ENCODE peak calls at places on chromosomes 4 and X, in eight cellular contexts. One of them, this sample, is unnamed. For H3K36me3, the result is how much of the 10 kb centered on the place peaks cover.

GRCh38 chrX:111119341-111119740 is 23.4 kb downstream of the PAK3 start:
- DNase-seq in endodermal cell: no peak
- DNase-seq in stomach: no peak
- DNase-seq in HCT116: no peak
- DNase-seq in naive thymus-derived CD4-positive, alpha-beta T cell: no peak
- DNase-seq in sigmoid colon: no peak
- DNase-seq in ascending aorta: no peak
- DNase-seq in PC-3: no peak
- DNase-seq in this sample: no peak

GRCh38 chr4:12723849-12724447 is 760.2 kb downstream of the RAB28 start:
- DNase-seq in HCT116: no peak
- DNase-seq in sigmoid colon: no peak
- DNase-seq in endodermal cell: peak
- DNase-seq in ascending aorta: no peak
- DNase-seq in stomach: no peak
- DNase-seq in PC-3: no peak
- DNase-seq in naive thymus-derived CD4-positive, alpha-beta T cell: no peak
- DNase-seq in this sample: peak

GRCh38 chr4:141713771-141714445 is 77.5 kb downstream of the IL15 start:
- DNase-seq in naive thymus-derived CD4-positive, alpha-beta T cell: no peak
- DNase-seq in PC-3: peak
- DNase-seq in ascending aorta: no peak
- DNase-seq in stomach: no peak
- DNase-seq in HCT116: peak
- DNase-seq in sigmoid colon: no peak
- DNase-seq in endodermal cell: peak
- DNase-seq in this sample: peak

GRCh38 chr4:145069361-145069760 is 28.6 kb downstream of the ANAPC10 start:
- DNase-seq in endodermal cell: no peak
- DNase-seq in naive thymus-derived CD4-positive, alpha-beta T cell: no peak
- DNase-seq in stomach: no peak
- DNase-seq in ascending aorta: no peak
- DNase-seq in sigmoid colon: no peak
- DNase-seq in HCT116: peak
- DNase-seq in PC-3: peak
- DNase-seq in this sample: peak

GRCh38 chrX:129650183-129650689 is 4.5 kb downstream of the APLN start:
- DNase-seq in sigmoid colon: no peak
- DNase-seq in PC-3: no peak
- DNase-seq in naive thymus-derived CD4-positive, alpha-beta T cell: no peak
- DNase-seq in ascending aorta: no peak
- DNase-seq in HCT116: no peak
- DNase-seq in endodermal cell: no peak
- DNase-seq in stomach: no peak
- DNase-seq in this sample: no peak

GRCh38 chrX:38282044-38282443 is 45.3 kb downstream of the RPGR start:
- DNase-seq in sigmoid colon: no peak
- DNase-seq in PC-3: peak
- DNase-seq in ascending aorta: no peak
- DNase-seq in endodermal cell: peak
- DNase-seq in HCT116: no peak
- DNase-seq in stomach: no peak
- DNase-seq in naive thymus-derived CD4-positive, alpha-beta T cell: no peak
- DNase-seq in this sample: peak

GRCh38 chr4:152780267-152780811 is 585 bp downstream of the ARFIP1 start:
- DNase-seq in ascending aorta: no peak
- DNase-seq in endodermal cell: no peak
- DNase-seq in HCT116: no peak
- DNase-seq in PC-3: peak
- DNase-seq in naive thymus-derived CD4-positive, alpha-beta T cell: no peak
- DNase-seq in stomach: no peak
- DNase-seq in sigmoid colon: no peak
- DNase-seq in this sample: peak

GRCh38 chrX:41457618-41458192 is 10.6 kb downstream of the NYX start:
- DNase-seq in stomach: no peak
- DNase-seq in PC-3: peak
- DNase-seq in naive thymus-derived CD4-positive, alpha-beta T cell: no peak
- DNase-seq in ascending aorta: no peak
- DNase-seq in sigmoid colon: peak
- DNase-seq in HCT116: no peak
- DNase-seq in endodermal cell: peak
- DNase-seq in this sample: peak

GRCh38 chrX:75603833-75604232 is 81.0 kb upstream of the ZDHHC15 start:
- DNase-seq in sigmoid colon: no peak
- DNase-seq in naive thymus-derived CD4-positive, alpha-beta T cell: peak
- DNase-seq in stomach: no peak
- DNase-seq in PC-3: peak
- DNase-seq in HCT116: no peak
- DNase-seq in endodermal cell: no peak
- DNase-seq in ascending aorta: no peak
- DNase-seq in this sample: peak

GRCh38 chrX:40076750-40077149 is 21.0 kb downstream of the BCOR start:
- DNase-seq in ascending aorta: no peak
- DNase-seq in PC-3: no peak
- DNase-seq in sigmoid colon: no peak
- DNase-seq in naive thymus-derived CD4-positive, alpha-beta T cell: no peak
- DNase-seq in endodermal cell: no peak
- DNase-seq in HCT116: no peak
- DNase-seq in stomach: no peak
- DNase-seq in this sample: no peak

GRCh38 chr4:153465583-153465921 is 608 bp upstream of the TMEM131L start:
- DNase-seq in PC-3: peak
- DNase-seq in ascending aorta: peak
- DNase-seq in endodermal cell: no peak
- DNase-seq in sigmoid colon: peak
- DNase-seq in stomach: peak
- DNase-seq in naive thymus-derived CD4-positive, alpha-beta T cell: no peak
- DNase-seq in HCT116: peak
- DNase-seq in this sample: peak

GRCh38 chr4:17957689-17958088 is 63.9 kb downstream of the LCORL start:
- DNase-seq in ascending aorta: no peak
- DNase-seq in PC-3: no peak
- DNase-seq in stomach: no peak
- DNase-seq in sigmoid colon: no peak
- DNase-seq in endodermal cell: no peak
- DNase-seq in naive thymus-derived CD4-positive, alpha-beta T cell: no peak
- DNase-seq in HCT116: no peak
- DNase-seq in this sample: peak

GRCh38 chrX:30653415-30654131 is at the start of gene GK:
- DNase-seq in PC-3: peak
- DNase-seq in sigmoid colon: peak
- DNase-seq in stomach: no peak
- DNase-seq in naive thymus-derived CD4-positive, alpha-beta T cell: no peak
- DNase-seq in HCT116: no peak
- DNase-seq in endodermal cell: peak
- DNase-seq in ascending aorta: no peak
- DNase-seq in this sample: peak

GRCh38 chr4:8589831-8590545 is 2.6 kb upstream of the CPZ start:
- DNase-seq in ascending aorta: no peak
- DNase-seq in PC-3: no peak
- DNase-seq in stomach: no peak
- DNase-seq in sigmoid colon: no peak
- DNase-seq in naive thymus-derived CD4-positive, alpha-beta T cell: no peak
- DNase-seq in HCT116: no peak
- DNase-seq in endodermal cell: no peak
- DNase-seq in this sample: peak

GRCh38 chr4:113733685-113734084 is 27.9 kb downstream of the CAMK2D start:
- DNase-seq in ascending aorta: no peak
- DNase-seq in HCT116: no peak
- DNase-seq in endodermal cell: no peak
- DNase-seq in naive thymus-derived CD4-positive, alpha-beta T cell: no peak
- DNase-seq in sigmoid colon: no peak
- DNase-seq in stomach: no peak
- DNase-seq in PC-3: no peak
- DNase-seq in this sample: no peak

GRCh38 chr4:5747746-5748365 is 36.9 kb downstream of the EVC start:
- DNase-seq in naive thymus-derived CD4-positive, alpha-beta T cell: no peak
- DNase-seq in sigmoid colon: peak
- DNase-seq in ascending aorta: peak
- DNase-seq in stomach: no peak
- DNase-seq in HCT116: no peak
- DNase-seq in PC-3: peak
- DNase-seq in endodermal cell: no peak
- DNase-seq in this sample: peak

GRCh38 chr4:115671581-115671980 is 558.2 kb upstream of the NDST4 start:
- DNase-seq in naive thymus-derived CD4-positive, alpha-beta T cell: no peak
- DNase-seq in ascending aorta: no peak
- DNase-seq in sigmoid colon: no peak
- DNase-seq in endodermal cell: no peak
- DNase-seq in HCT116: no peak
- DNase-seq in PC-3: peak
- DNase-seq in stomach: no peak
- DNase-seq in this sample: no peak

GRCh38 chrX:99117011-99117410 is 1293.1 kb downstream of the PCDH19 start:
- DNase-seq in PC-3: no peak
- DNase-seq in naive thymus-derived CD4-positive, alpha-beta T cell: no peak
- DNase-seq in stomach: no peak
- DNase-seq in sigmoid colon: no peak
- DNase-seq in HCT116: no peak
- DNase-seq in ascending aorta: no peak
- DNase-seq in endodermal cell: no peak
- DNase-seq in this sample: no peak

GRCh38 chr4:47499705-47500104 is 14.6 kb downstream of the ATP10D start:
- DNase-seq in stomach: no peak
- DNase-seq in sigmoid colon: no peak
- DNase-seq in HCT116: no peak
- DNase-seq in endodermal cell: no peak
- DNase-seq in PC-3: no peak
- DNase-seq in ascending aorta: no peak
- DNase-seq in naive thymus-derived CD4-positive, alpha-beta T cell: no peak
- DNase-seq in this sample: no peak

DNA sequence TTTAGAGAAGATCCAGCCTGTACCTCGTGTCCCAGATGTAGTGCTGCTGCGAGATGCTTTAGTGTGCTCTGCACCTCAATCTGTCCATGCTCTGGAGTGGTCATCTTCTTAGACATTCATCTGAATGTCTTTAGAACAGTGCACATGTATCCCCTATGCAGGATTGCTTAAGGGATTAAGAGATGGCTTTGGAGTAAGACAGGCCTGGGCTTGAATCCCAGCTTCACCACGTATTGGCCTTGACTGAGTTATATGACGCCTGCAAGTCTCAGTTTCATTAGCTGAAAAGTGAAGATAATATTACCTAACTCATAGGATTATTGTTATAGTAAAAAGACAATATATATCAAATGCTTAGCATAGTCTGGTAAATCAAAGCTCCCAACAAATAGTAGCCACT is 98.3 kb downstream of the NFKB1 start:
- DNase-seq in PC-3: no peak
- DNase-seq in HCT116: no peak
- DNase-seq in stomach: no peak
- DNase-seq in sigmoid colon: no peak
- DNase-seq in endodermal cell: no peak
- DNase-seq in ascending aorta: no peak
- DNase-seq in naive thymus-derived CD4-positive, alpha-beta T cell: no peak
- DNase-seq in this sample: no peak
- H3K36me3 ChIP-seq in PC-3: under half
- H3K36me3 ChIP-seq in HCT116: under half
- H3K36me3 ChIP-seq in stomach: half or more
- H3K36me3 ChIP-seq in sigmoid colon: under half
- H3K36me3 ChIP-seq in endodermal cell: under half
- H3K36me3 ChIP-seq in ascending aorta: half or more
- H3K36me3 ChIP-seq in naive thymus-derived CD4-positive, alpha-beta T cell: under half
- H3K36me3 ChIP-seq in this sample: under half

DNA sequence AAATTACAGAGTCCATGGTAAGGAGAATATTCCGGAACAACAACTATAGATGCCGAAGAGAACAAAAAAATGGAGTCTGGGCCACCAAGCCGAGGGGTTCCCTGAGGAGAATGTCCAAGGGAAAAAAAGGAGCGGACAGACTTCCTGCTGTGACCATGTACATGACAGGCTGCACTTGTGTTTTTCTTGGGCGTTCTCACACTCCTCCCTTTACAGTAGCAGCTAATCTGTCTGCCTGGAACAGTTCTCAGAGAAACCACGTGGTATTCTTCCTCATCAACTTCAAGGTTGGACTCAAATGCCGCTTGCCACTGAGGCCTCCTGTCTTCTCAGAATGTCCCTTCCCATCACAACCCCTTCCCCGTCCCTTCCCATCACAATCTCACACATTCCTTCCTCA is 30.8 kb upstream of the MTNR1A start:
- DNase-seq in naive thymus-derived CD4-positive, alpha-beta T cell: no peak
- DNase-seq in HCT116: no peak
- DNase-seq in stomach: no peak
- DNase-seq in sigmoid colon: no peak
- DNase-seq in PC-3: no peak
- DNase-seq in endodermal cell: no peak
- DNase-seq in ascending aorta: no peak
- DNase-seq in this sample: no peak
- H3K36me3 ChIP-seq in naive thymus-derived CD4-positive, alpha-beta T cell: under half
- H3K36me3 ChIP-seq in HCT116: half or more
- H3K36me3 ChIP-seq in stomach: under half
- H3K36me3 ChIP-seq in sigmoid colon: under half
- H3K36me3 ChIP-seq in PC-3: under half
- H3K36me3 ChIP-seq in endodermal cell: under half
- H3K36me3 ChIP-seq in ascending aorta: under half
- H3K36me3 ChIP-seq in this sample: under half

DNA sequence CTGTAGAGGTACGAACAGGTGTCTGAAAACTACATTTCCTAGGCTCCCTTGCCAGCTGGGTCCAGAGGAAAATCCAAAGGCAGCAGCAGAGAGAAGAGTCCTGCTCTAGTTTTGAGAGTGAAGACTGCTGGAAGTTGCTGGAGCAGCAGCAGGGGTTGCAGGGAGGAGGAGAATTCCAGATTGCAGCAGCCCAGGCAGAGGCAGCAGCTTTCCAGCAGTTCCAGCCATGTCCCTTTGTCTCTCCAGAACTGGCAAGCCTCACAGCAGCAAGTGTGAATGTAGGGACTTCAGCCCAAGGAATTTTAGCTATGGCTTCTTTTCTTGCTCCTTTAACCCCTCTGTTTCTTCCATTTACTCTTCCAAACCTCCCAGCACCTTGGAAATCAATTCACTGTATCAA is 24.1 kb upstream of the STIM2 start:
- DNase-seq in endodermal cell: peak
- DNase-seq in naive thymus-derived CD4-positive, alpha-beta T cell: no peak
- DNase-seq in stomach: no peak
- DNase-seq in PC-3: no peak
- DNase-seq in ascending aorta: no peak
- DNase-seq in HCT116: no peak
- DNase-seq in sigmoid colon: no peak
- DNase-seq in this sample: no peak
- H3K36me3 ChIP-seq in endodermal cell: under half
- H3K36me3 ChIP-seq in naive thymus-derived CD4-positive, alpha-beta T cell: under half
- H3K36me3 ChIP-seq in stomach: under half
- H3K36me3 ChIP-seq in PC-3: under half
- H3K36me3 ChIP-seq in ascending aorta: under half
- H3K36me3 ChIP-seq in HCT116: under half
- H3K36me3 ChIP-seq in sigmoid colon: under half
- H3K36me3 ChIP-seq in this sample: under half

DNA sequence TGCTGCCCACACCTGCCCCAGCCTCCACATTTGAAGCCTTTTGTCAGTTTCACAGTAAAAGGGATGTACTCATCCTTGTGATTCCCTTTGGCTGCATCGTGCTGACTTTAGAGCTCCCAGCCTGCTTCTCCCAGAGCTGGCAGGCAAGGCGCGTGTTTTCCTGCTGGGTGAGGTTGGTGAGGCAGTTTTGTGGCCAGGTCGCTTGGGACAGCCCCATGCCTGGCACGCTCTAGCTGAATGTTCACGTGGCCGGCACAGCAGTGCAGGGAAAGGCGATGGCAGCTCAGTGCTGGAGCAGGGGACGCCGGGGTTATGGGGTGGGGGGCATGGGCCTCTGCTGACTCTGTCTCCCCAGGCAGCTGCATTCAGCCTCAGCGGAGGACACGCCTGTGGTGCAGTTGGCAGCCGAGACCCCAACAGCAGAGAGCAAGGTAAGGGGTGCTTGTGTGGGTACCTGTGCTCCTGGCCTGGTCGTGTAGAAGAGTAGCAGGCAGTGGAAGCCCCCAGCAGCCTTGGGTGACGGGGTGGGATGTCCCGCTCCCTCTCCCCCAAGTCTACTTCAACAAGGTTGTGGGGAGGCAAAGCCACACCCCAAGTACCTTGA is 9.3 kb downstream of the TACC3 start:
- DNase-seq in stomach: peak
- DNase-seq in PC-3: no peak
- DNase-seq in endodermal cell: no peak
- DNase-seq in naive thymus-derived CD4-positive, alpha-beta T cell: no peak
- DNase-seq in ascending aorta: no peak
- DNase-seq in HCT116: no peak
- DNase-seq in sigmoid colon: no peak
- DNase-seq in this sample: no peak
- H3K36me3 ChIP-seq in stomach: half or more
- H3K36me3 ChIP-seq in PC-3: half or more
- H3K36me3 ChIP-seq in endodermal cell: half or more
- H3K36me3 ChIP-seq in naive thymus-derived CD4-positive, alpha-beta T cell: under half
- H3K36me3 ChIP-seq in ascending aorta: under half
- H3K36me3 ChIP-seq in HCT116: half or more
- H3K36me3 ChIP-seq in sigmoid colon: under half
- H3K36me3 ChIP-seq in this sample: under half

This sample was measured in GM23248.